ENCODE peak calls at places on chromosomes 6 and 20, in five cellular contexts. Q is A549, R is tibial nerve, S is ovary, E is transverse colon. H is an unnamed sample.
A peak's percentile ranks its signal among the peaks of the same experiment; 100 is the strongest.

GRCh38 chr6:108630050-108630714 is 69.5 kb downstream of the FOXO3 start:
- DNase-seq in Q (no peak), R (no peak), S (no peak), E (no peak), H (no peak)

GRCh38 chr6:131470549-131470948 is 102.5 kb upstream of the ARG1 start:
- DNase-seq in Q (no peak), R (no peak), S (no peak), E (no peak), H (no peak)

GRCh38 chr6:135525550-135525949 is 28.0 kb upstream of the AHI1 start:
- DNase-seq in Q (no peak), R (no peak), S (no peak), E (no peak), H (no peak)

GRCh38 chr20:49792006-49792405 is 20.6 kb upstream of the SLC9A8 start:
- DNase-seq in Q (no peak), R (no peak), S (no peak), E (no peak), H (no peak)

GRCh38 chr20:49685809-49686208 is 27.9 kb downstream of the B4GALT5 start:
- DNase-seq in Q (no peak), R (no peak), S (no peak), E (no peak), H (no peak)

GRCh38 chr20:62242196-62242595 is 3.9 kb downstream of the OSBPL2 start:
- DNase-seq in Q (no peak), R (no peak), S (no peak), E (no peak), H (no peak)

GRCh38 chr6:71733970-71734899 is 152.1 kb upstream of the RIMS1 start:
- DNase-seq in Q (no peak), R (no peak), S (no peak), E (no peak), H (no peak)

GRCh38 chr6:1070085-1070521 is 241.8 kb upstream of the FOXQ1 start:
- DNase-seq in Q (no peak), R (no peak), S (no peak), E (peak; percentile 19), H (no peak)

GRCh38 chr20:22921595-22922421 is 113.3 kb upstream of the SSTR4 start:
- DNase-seq in Q (peak; percentile 48), R (no peak), S (no peak), E (no peak), H (no peak)

GRCh38 chr6:129672345-129672691 is 37.7 kb downstream of the ARHGAP18 start:
- DNase-seq in Q (no peak), R (no peak), S (no peak), E (no peak), H (peak; percentile 42)

GRCh38 chr6:129671442-129672344 is 38.3 kb downstream of the ARHGAP18 start:
- DNase-seq in Q (no peak), R (no peak), S (no peak), E (peak; percentile 49), H (peak; percentile 86)

GRCh38 chr6:129675669-129676472 is 34.1 kb downstream of the ARHGAP18 start:
- DNase-seq in Q (no peak), R (no peak), S (no peak), E (no peak), H (peak; percentile 66)

GRCh38 chr6:129672883-129673631 is 36.9 kb downstream of the ARHGAP18 start:
- DNase-seq in Q (peak; percentile 45), R (no peak), S (no peak), E (no peak), H (peak; percentile 5)

DNA sequence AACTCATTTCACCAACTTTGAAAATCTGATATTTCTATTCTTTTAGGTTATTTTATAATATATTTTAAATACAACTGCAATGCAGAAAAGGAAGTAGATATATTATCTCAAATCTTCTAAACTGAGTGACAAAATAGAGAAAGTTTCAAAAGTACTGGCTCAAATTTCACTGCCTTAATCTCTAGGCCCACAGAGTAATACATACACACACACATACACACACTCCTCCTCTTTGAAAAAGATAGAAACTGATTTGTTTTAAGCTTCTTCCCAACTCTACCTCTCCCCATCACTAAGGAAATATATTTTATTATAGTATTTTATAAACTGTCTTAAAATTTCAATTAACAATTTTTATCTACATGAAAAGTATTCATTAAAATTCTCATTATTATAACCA is 36.2 kb downstream of the ARHGAP18 start:
- DNase-seq in Q (no peak), R (no peak), S (no peak), E (no peak), H (no peak)
- H3K4me1 ChIP-seq in Q (peaks cover 44% of the 10 kb centered on the region), R (no peaks in the 10 kb centered on the region), S (peaks cover 2% of the 10 kb centered on the region), E (peaks cover 10% of the 10 kb centered on the region), H (peaks cover 14% of the 10 kb centered on the region)

GRCh38 chr6:76615395-76615794 is 542.9 kb upstream of the IMPG1 start:
- DNase-seq in Q (no peak), R (no peak), S (no peak), E (no peak), H (no peak)
- TF ChIP-seq EP300 in Q (no peak), R (no peak), S (no peak), E (no peak), H (no peak)

GRCh38 chr6:145135702-145136101 is 599.6 kb downstream of the EPM2A start:
- DNase-seq in Q (no peak), R (no peak), S (no peak), E (no peak), H (no peak)

GRCh38 chr6:145138469-145139185 is 596.7 kb downstream of the EPM2A start:
- DNase-seq in Q (no peak), R (no peak), S (no peak), E (no peak), H (no peak)

GRCh38 chr6:145137425-145137824 is 597.9 kb downstream of the EPM2A start:
- DNase-seq in Q (peak; percentile 8), R (no peak), S (no peak), E (no peak), H (no peak)

GRCh38 chr6:145132709-145133108 is 602.6 kb downstream of the EPM2A start:
- DNase-seq in Q (no peak), R (no peak), S (no peak), E (no peak), H (no peak)
- H3K4me1 ChIP-seq in Q (no peaks in the 10 kb centered on the region), R (no peaks in the 10 kb centered on the region), S (no peaks in the 10 kb centered on the region), E (no peaks in the 10 kb centered on the region), H (no peaks in the 10 kb centered on the region)

GRCh38 chr6:141688916-141689315 is 443.8 kb upstream of the GJE1 start:
- DNase-seq in Q (no peak), R (no peak), S (no peak), E (no peak), H (no peak)

GRCh38 chr6:141682391-141682790 is 450.3 kb upstream of the GJE1 start:
- DNase-seq in Q (no peak), R (no peak), S (no peak), E (no peak), H (no peak)

GRCh38 chr6:141685416-141685815 is 447.3 kb upstream of the GJE1 start:
- DNase-seq in Q (no peak), R (no peak), S (no peak), E (no peak), H (no peak)
- TF ChIP-seq EP300 in Q (no peak), R (no peak), S (no peak), E (no peak), H (no peak)

GRCh38 chr6:43699564-43700186 is 12.1 kb upstream of the MRPS18A start:
- DNase-seq in Q (peak; percentile 58), R (no peak), S (no peak), E (peak; percentile 69), H (no peak)
- H3K4me1 ChIP-seq in Q (peaks cover 66% of the 10 kb centered on the region), R (no peaks in the 10 kb centered on the region), S (peaks cover 11% of the 10 kb centered on the region), E (peaks cover 49% of the 10 kb centered on the region), H (peaks cover 36% of the 10 kb centered on the region)

GRCh38 chr20:38649275-38649891 is 47.8 kb downstream of the ARHGAP40 start:
- DNase-seq in Q (peak; percentile 46), R (no peak), S (no peak), E (no peak), H (no peak)

GRCh38 chr20:38645318-38645717 is 43.7 kb downstream of the ARHGAP40 start:
- DNase-seq in Q (no peak), R (no peak), S (no peak), E (no peak), H (no peak)

GRCh38 chr20:38644588-38644987 is 43.0 kb downstream of the ARHGAP40 start:
- DNase-seq in Q (no peak), R (no peak), S (no peak), E (no peak), H (no peak)

GRCh38 chr20:38642498-38642897 is 40.9 kb downstream of the ARHGAP40 start:
- DNase-seq in Q (no peak), R (no peak), S (no peak), E (no peak), H (no peak)

GRCh38 chr20:38645980-38646858 is 44.6 kb downstream of the ARHGAP40 start:
- DNase-seq in Q (peak; percentile 71), R (no peak), S (peak; percentile 75), E (peak; percentile 81), H (peak; percentile 93)
- TF ChIP-seq EP300 in Q (no peak), R (no peak), S (no peak), E (no peak), H (no peak)

DNA sequence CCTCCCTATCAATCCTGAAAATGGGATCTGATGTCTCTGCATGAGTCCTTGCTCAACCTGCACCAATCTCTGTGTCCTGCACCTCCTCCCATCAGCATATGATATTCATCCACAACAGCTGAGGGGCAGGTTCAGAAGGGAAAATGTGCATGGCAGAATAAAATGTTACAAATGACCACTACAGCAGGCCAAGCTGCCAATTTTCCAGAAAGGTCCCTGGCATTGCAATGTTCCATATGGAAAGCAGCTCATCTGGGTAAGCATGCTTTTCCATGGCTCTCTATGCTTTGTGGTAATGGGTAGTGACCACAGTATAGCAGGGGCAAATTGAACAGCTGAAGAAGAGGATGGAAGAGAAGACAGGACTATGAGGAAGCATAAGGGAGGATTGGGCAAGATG is 841.2 kb upstream of the FLRT3 start:
- DNase-seq in Q (no peak), R (no peak), S (no peak), E (no peak), H (no peak)
- H3K4me1 ChIP-seq in Q (no peaks in the 10 kb centered on the region), R (no peaks in the 10 kb centered on the region), S (no peaks in the 10 kb centered on the region), E (no peaks in the 10 kb centered on the region), H (peaks cover 7% of the 10 kb centered on the region)

H was measured in esophagus muscularis mucosa.